ENCODE peak calls at places on chromosome 9, in eight cellular contexts. X, K, O, H, P, L, U and J are unnamed samples.

GRCh38 chr9:128093016-128093415 is 25.0 kb downstream of the SLC25A25 start:
- ATAC-seq in P (no peak), O (peak; percentile 51), H (no peak), L (no peak), U (peak; percentile 38), X (no peak), K (no peak), J (no peak)

GRCh38 chr9:2722715-2723114 is 5.4 kb downstream of the KCNV2 start:
- ATAC-seq in X (no peak), K (no peak), U (no peak), P (peak; percentile 93), H (no peak), O (no peak), L (no peak), J (no peak)

GRCh38 chr9:108323615-108324014 is 532.2 kb downstream of the ACTL7B start:
- ATAC-seq in K (no peak), U (no peak), P (no peak), O (no peak), H (no peak), L (no peak), X (no peak), J (no peak)

GRCh38 chr9:137250329-137251193 is 525 bp upstream of the STPG3 start:
- ATAC-seq in X (peak; percentile 34), U (no peak), L (peak; percentile 2), H (no peak), P (no peak), K (no peak), O (no peak), J (no peak)

GRCh38 chr9:98385751-98386150 is 130.3 kb upstream of the TBC1D2 start:
- ATAC-seq in O (no peak), K (no peak), X (no peak), L (no peak), H (no peak), U (no peak), P (no peak), J (peak; percentile 84)

GRCh38 chr9:127509261-127509954 is 58.1 kb downstream of the LRSAM1 start:
- ATAC-seq in K (no peak), O (no peak), H (no peak), X (no peak), U (no peak), P (no peak), L (no peak), J (no peak)

GRCh38 chr9:109843651-109844050 is 63.7 kb downstream of the PALM2AKAP2 start:
- ATAC-seq in H (no peak), U (no peak), L (peak; percentile 95), K (no peak), P (peak; percentile 100), O (no peak), X (peak; percentile 98), J (no peak)

GRCh38 chr9:132046456-132046855 is 33.2 kb downstream of the MED27 start:
- ATAC-seq in K (no peak), U (no peak), P (no peak), O (no peak), H (no peak), X (no peak), L (no peak), J (no peak)

GRCh38 chr9:122552812-122553211 is at the start of gene OR1N2:
- ATAC-seq in P (no peak), K (no peak), O (no peak), U (no peak), L (no peak), H (no peak), X (no peak), J (no peak)

GRCh38 chr9:78023003-78023741 is 8.4 kb downstream of the GNAQ start:
- ATAC-seq in H (peak; percentile 59), P (no peak), K (peak; percentile 76), X (no peak), U (no peak), O (peak; percentile 41), L (no peak), J (peak; percentile 51)

GRCh38 chr9:132451276-132451675 is 41.3 kb downstream of the CFAP77 start:
- ATAC-seq in H (peak; percentile 98), K (no peak), P (no peak), L (no peak), O (peak; percentile 14), X (no peak), U (no peak), J (peak; percentile 22)

GRCh38 chr9:101235105-101235866 is 149.5 kb downstream of the BAAT start:
- ATAC-seq in U (no peak), K (no peak), L (no peak), P (no peak), X (no peak), H (no peak), O (no peak), J (no peak)

GRCh38 chr9:124834586-124834985 is 18.7 kb upstream of the WDR38 start:
- ATAC-seq in P (no peak), H (no peak), L (peak; percentile 31), K (peak; percentile 9), O (no peak), U (no peak), X (no peak), J (no peak)

GRCh38 chr9:133125706-133126696 is 5.0 kb upstream of the RALGDS start:
- ATAC-seq in O (no peak), X (no peak), K (peak; percentile 19), L (no peak), P (peak; percentile 25), H (peak; percentile 2), U (no peak), J (peak; percentile 77)

GRCh38 chr9:131738838-131739191 is 1.1 kb downstream of the RAPGEF1 start:
- ATAC-seq in K (no peak), U (no peak), H (no peak), X (no peak), L (no peak), O (peak; percentile 21), P (no peak), J (no peak)

GRCh38 chr9:130040901-130041647 is 1.9 kb downstream of the FNBP1 start:
- ATAC-seq in P (no peak), H (no peak), L (no peak), X (no peak), U (no peak), K (no peak), O (no peak), J (no peak)

GRCh38 chr9:114697951-114698351 is 16.0 kb upstream of the TEX48 start:
- ATAC-seq in X (no peak), P (no peak), O (no peak), U (no peak), H (no peak), K (no peak), L (no peak), J (peak; percentile 71)

GRCh38 chr9:120948824-120949223 is 22.2 kb upstream of the TRAF1 start:
- ATAC-seq in O (no peak), U (no peak), K (no peak), P (no peak), X (no peak), H (no peak), L (no peak), J (no peak)

GRCh38 chr9:132855904-132856303 is 22.2 kb downstream of the AK8 start:
- ATAC-seq in H (no peak), K (no peak), U (no peak), X (no peak), L (no peak), P (no peak), O (no peak), J (no peak)

GRCh38 chr9:127036437-127036836 is 86.0 kb downstream of the ANGPTL2 start:
- ATAC-seq in H (no peak), L (no peak), U (no peak), O (no peak), X (no peak), K (no peak), P (no peak), J (no peak)

GRCh38 chr9:34349324-34349723 is 20.0 kb downstream of the NUDT2 start:
- ATAC-seq in L (no peak), K (no peak), O (no peak), X (no peak), P (no peak), U (no peak), H (no peak), J (no peak)

GRCh38 chr9:130896233-130897012 is at the start of gene QRFP:
- ATAC-seq in O (no peak), H (no peak), U (no peak), P (no peak), L (no peak), X (no peak), K (no peak), J (no peak)

GRCh38 chr9:136122425-136123383 is 4.0 kb upstream of the TMEM250 start:
- ATAC-seq in X (peak; percentile 35), P (peak; percentile 48), H (peak; percentile 33), L (peak; percentile 35), U (peak; percentile 23), K (peak; percentile 25), O (peak; percentile 14), J (no peak)

GRCh38 chr9:136220017-136220729 is 15.2 kb upstream of the LHX3 start:
- ATAC-seq in H (no peak), O (peak; percentile 47), X (no peak), L (no peak), K (peak; percentile 67), P (no peak), U (peak; percentile 65), J (no peak)

GRCh38 chr9:131174681-131175239 is 49.4 kb downstream of the NUP214 start:
- ATAC-seq in O (no peak), X (no peak), H (no peak), U (no peak), L (no peak), P (no peak), K (no peak), J (no peak)

GRCh38 chr9:1647776-1648175 is 367.4 kb upstream of the SMARCA2 start:
- ATAC-seq in X (no peak), U (no peak), K (no peak), O (no peak), L (no peak), P (no peak), H (no peak), J (no peak)

GRCh38 chr9:130242270-130243014 is 23.1 kb upstream of the HMCN2 start:
- ATAC-seq in L (peak; percentile 7), O (peak; percentile 4), P (no peak), X (peak; percentile 5), K (no peak), H (no peak), U (peak; percentile 3), J (no peak)

GRCh38 chr9:12922209-12922914 is 147.5 kb downstream of the LURAP1L start:
- ATAC-seq in P (no peak), K (no peak), U (no peak), X (peak; percentile 56), O (no peak), L (no peak), H (no peak), J (no peak)

GRCh38 chr9:71647094-71647591 is 121.2 kb downstream of the CEMIP2 start:
- ATAC-seq in X (no peak), L (peak; percentile 64), O (no peak), H (peak; percentile 31), K (peak; percentile 44), U (no peak), P (no peak), J (no peak)

GRCh38 chr9:131382850-131383729 is 10.8 kb upstream of the PRRC2B start:
- ATAC-seq in L (peak; percentile 92), U (no peak), O (no peak), K (peak; percentile 97), X (peak; percentile 94), H (no peak), P (peak; percentile 99), J (no peak)

GRCh38 chr9:90801507-90802289 is at the start of gene SYK:
- ATAC-seq in X (peak; percentile 15), K (no peak), H (peak; percentile 66), L (peak; percentile 62), P (no peak), U (peak; percentile 73), O (peak; percentile 17), J (peak; percentile 91)

GRCh38 chr9:36781532-36781931 is 208.8 kb downstream of the MELK start:
- ATAC-seq in X (no peak), H (no peak), O (no peak), P (no peak), K (no peak), U (no peak), L (no peak), J (no peak)